ENCODE peak calls at places on chromosomes 7 and 10, in nine cellular contexts. O, A, Z, N, V, E, G, K and D are unnamed samples.

GRCh38 chr10:102368072-102368471 is 27.4 kb upstream of the NFKB2 start:
- DNase-seq in O (no peak), A (no peak), Z (no peak), N (no peak), V (no peak), E (peak), G (no peak), K (no peak), D (no peak)

GRCh38 chr10:22831586-22831985 is 96.3 kb upstream of the ARMC3 start:
- DNase-seq in O (no peak), A (no peak), Z (no peak), N (no peak), V (no peak), E (no peak), G (no peak), K (no peak), D (no peak)

GRCh38 chr10:77162697-77163096 is 474.9 kb downstream of the KCNMA1 start:
- DNase-seq in O (no peak), A (no peak), Z (no peak), N (no peak), V (no peak), E (peak), G (no peak), K (no peak), D (no peak)

GRCh38 chr7:31955021-31955420 is 115.2 kb downstream of the PDE1C start:
- DNase-seq in O (no peak), A (no peak), Z (no peak), N (no peak), V (no peak), E (peak), G (no peak), K (no peak), D (no peak)

GRCh38 chr10:6755891-6756460 is 175.9 kb upstream of the PRKCQ start:
- DNase-seq in O (no peak), A (no peak), Z (no peak), N (no peak), V (no peak), E (peak), G (peak), K (no peak), D (no peak)

GRCh38 chr10:13003781-13004180 is 2.3 kb upstream of the CCDC3 start:
- DNase-seq in O (no peak), A (no peak), Z (no peak), N (no peak), V (no peak), E (no peak), G (no peak), K (no peak), D (no peak)

GRCh38 chr7:157576415-157576814 is 239.6 kb downstream of the DNAJB6 start:
- DNase-seq in O (no peak), A (no peak), Z (no peak), N (peak), V (no peak), E (no peak), G (no peak), K (peak), D (no peak)

GRCh38 chr7:33276325-33276724 is 147.0 kb downstream of the BBS9 start:
- DNase-seq in O (no peak), A (no peak), Z (no peak), N (no peak), V (no peak), E (no peak), G (no peak), K (no peak), D (no peak)

GRCh38 chr10:93199221-93199681 is 125.6 kb downstream of the CYP26A1 start:
- DNase-seq in O (no peak), A (no peak), Z (peak), N (no peak), V (no peak), E (peak), G (peak), K (peak), D (peak)

GRCh38 chr10:12111528-12111927 is 17.9 kb upstream of the SEC61A2 start:
- DNase-seq in O (no peak), A (no peak), Z (no peak), N (no peak), V (no peak), E (no peak), G (no peak), K (no peak), D (no peak)

GRCh38 chr10:109967739-109968088 is 40.1 kb upstream of the ADD3 start:
- DNase-seq in O (no peak), A (no peak), Z (no peak), N (no peak), V (no peak), E (no peak), G (no peak), K (no peak), D (no peak)

GRCh38 chr10:74145133-74145532 is 5.5 kb downstream of the AP3M1 start:
- DNase-seq in O (no peak), A (no peak), Z (no peak), N (no peak), V (peak), E (peak), G (no peak), K (no peak), D (peak)

GRCh38 chr7:44914992-44915607 is 29.8 kb upstream of the PURB start:
- DNase-seq in O (peak), A (no peak), Z (no peak), N (peak), V (no peak), E (no peak), G (no peak), K (no peak), D (no peak)

GRCh38 chr10:33229944-33230267 is 104.6 kb downstream of the NRP1 start:
- DNase-seq in O (no peak), A (no peak), Z (no peak), N (no peak), V (no peak), E (no peak), G (no peak), K (no peak), D (no peak)

GRCh38 chr10:18501198-18501597 is 150.2 kb downstream of the NSUN6 start:
- DNase-seq in O (no peak), A (no peak), Z (no peak), N (no peak), V (peak), E (peak), G (no peak), K (no peak), D (no peak)

GRCh38 chr7:6398943-6399342 is 48.8 kb downstream of the DAGLB start:
- DNase-seq in O (no peak), A (no peak), Z (no peak), N (no peak), V (no peak), E (no peak), G (no peak), K (peak), D (no peak)

GRCh38 chr10:21746118-21746517 is 212.1 kb downstream of the MLLT10 start:
- DNase-seq in O (no peak), A (no peak), Z (no peak), N (no peak), V (no peak), E (no peak), G (no peak), K (no peak), D (no peak)

GRCh38 chr7:26278769-26279168 is 12.9 kb upstream of the SNX10 start:
- DNase-seq in O (no peak), A (peak), Z (peak), N (no peak), V (no peak), E (peak), G (no peak), K (no peak), D (no peak)

GRCh38 chr7:148588168-148588890 is 2.2 kb upstream of the C7orf33 start:
- DNase-seq in O (no peak), A (no peak), Z (no peak), N (no peak), V (no peak), E (no peak), G (no peak), K (no peak), D (no peak)